ENCODE peak calls at places on chromosomes 3 and 15, in seven cellular contexts. A is HFF-Myc, R is H1, J is tibial artery, W is epithelial cell of esophagus, B is neural progenitor cell, C is uterus. M is an unnamed sample.

GRCh38 chr3:149621218-149622005 is 36.4 kb downstream of the WWTR1 start:
- DNase-seq in B (no peak), C (no peak), A (peak), R (no peak), W (peak), J (no peak), M (peak)

GRCh38 chr3:188747487-188747886 is 424.3 kb upstream of the TPRG1 start:
- DNase-seq in B (no peak), J (no peak), W (no peak), R (no peak), C (no peak), A (no peak), M (peak)

GRCh38 chr15:63210151-63211051 is 21.0 kb downstream of the RAB8B start:
- DNase-seq in W (no peak), A (no peak), J (no peak), R (no peak), C (no peak), B (peak), M (no peak)

GRCh38 chr3:73073091-73073707 is 11.7 kb downstream of the EBLN2 start:
- DNase-seq in C (no peak), J (no peak), W (no peak), A (no peak), B (peak), R (no peak), M (no peak)

GRCh38 chr3:78177780-78178179 is 1137.9 kb downstream of the ROBO2 start:
- DNase-seq in C (no peak), J (no peak), B (no peak), R (no peak), W (peak), A (no peak), M (no peak)

GRCh38 chr3:55002416-55002930 is 74.6 kb upstream of the LRTM1 start:
- DNase-seq in R (no peak), B (no peak), J (no peak), C (no peak), W (no peak), A (no peak), M (no peak)

GRCh38 chr3:140316895-140317400 is 360.9 kb upstream of the TRIM42 start:
- DNase-seq in A (no peak), J (no peak), W (no peak), C (no peak), R (no peak), B (no peak), M (peak)

GRCh38 chr3:197325773-197326172 is 27.4 kb upstream of the DLG1 start:
- DNase-seq in W (no peak), C (no peak), J (no peak), R (no peak), B (no peak), A (no peak), M (no peak)

GRCh38 chr3:126263539-126263938 is 83.2 kb upstream of the ALDH1L1 start:
- DNase-seq in C (no peak), B (no peak), W (no peak), R (no peak), J (no peak), A (no peak), M (no peak)

GRCh38 chr3:18729671-18730070 is 304.5 kb upstream of the SATB1 start:
- DNase-seq in C (no peak), W (no peak), J (no peak), B (no peak), A (no peak), R (no peak), M (no peak)

GRCh38 chr3:117868766-117869165 is 1159.2 kb downstream of the TUSC7 start:
- DNase-seq in W (no peak), R (no peak), A (no peak), B (no peak), C (no peak), J (no peak), M (peak)

GRCh38 chr3:71532639-71533395 is 50.7 kb downstream of the FOXP1 start:
- DNase-seq in J (no peak), A (no peak), B (no peak), C (no peak), W (peak), R (no peak), M (no peak)

GRCh38 chr15:56038015-56038414 is 44.6 kb upstream of the NEDD4 start:
- DNase-seq in J (no peak), R (no peak), B (no peak), A (peak), C (no peak), W (peak), M (peak)

GRCh38 chr3:48215876-48216275 is 7.4 kb upstream of the CAMP start:
- DNase-seq in B (no peak), W (no peak), J (peak), A (no peak), R (no peak), C (peak), M (no peak)

GRCh38 chr3:59581000-59581399 is 531.2 kb upstream of the CFAP20DC start:
- DNase-seq in J (no peak), C (no peak), A (no peak), B (no peak), W (peak), R (no peak), M (no peak)

GRCh38 chr3:64214002-64214696 is 11.1 kb downstream of the PRICKLE2 start:
- DNase-seq in W (peak), J (peak), A (peak), B (no peak), C (peak), R (no peak), M (peak)

GRCh38 chr15:76994971-76995945 is at the start of gene PSTPIP1:
- DNase-seq in B (no peak), C (no peak), W (peak), R (no peak), J (peak), A (no peak), M (no peak)

GRCh38 chr3:126567696-126568438 is 9.1 kb upstream of the C3orf22 start:
- DNase-seq in C (no peak), W (no peak), A (no peak), R (no peak), B (peak), J (no peak), M (no peak)

GRCh38 chr3:34011171-34012101 is 213.0 kb downstream of the PDCD6IP start:
- DNase-seq in R (no peak), J (no peak), A (peak), B (peak), W (no peak), C (no peak), M (peak)

GRCh38 chr3:194003128-194004057 is 132.6 kb upstream of the HES1 start:
- DNase-seq in A (peak), W (peak), C (peak), B (peak), J (peak), R (peak), M (peak)

GRCh38 chr15:66905185-66905584 is 160.2 kb upstream of the SMAD3 start:
- DNase-seq in W (no peak), A (no peak), J (no peak), B (no peak), C (no peak), R (no peak), M (no peak)

GRCh38 chr15:66906660-66907059 is 158.7 kb upstream of the SMAD3 start:
- DNase-seq in B (no peak), J (no peak), W (no peak), A (no peak), C (no peak), R (no peak), M (no peak)

GRCh38 chr15:66907826-66908502 is 157.4 kb upstream of the SMAD3 start:
- DNase-seq in B (no peak), J (peak), A (no peak), W (no peak), R (no peak), C (no peak), M (no peak)

GRCh38 chr15:66908503-66909095 is 156.8 kb upstream of the SMAD3 start:
- DNase-seq in W (no peak), R (no peak), A (no peak), J (no peak), C (no peak), B (no peak), M (no peak)

DNA sequence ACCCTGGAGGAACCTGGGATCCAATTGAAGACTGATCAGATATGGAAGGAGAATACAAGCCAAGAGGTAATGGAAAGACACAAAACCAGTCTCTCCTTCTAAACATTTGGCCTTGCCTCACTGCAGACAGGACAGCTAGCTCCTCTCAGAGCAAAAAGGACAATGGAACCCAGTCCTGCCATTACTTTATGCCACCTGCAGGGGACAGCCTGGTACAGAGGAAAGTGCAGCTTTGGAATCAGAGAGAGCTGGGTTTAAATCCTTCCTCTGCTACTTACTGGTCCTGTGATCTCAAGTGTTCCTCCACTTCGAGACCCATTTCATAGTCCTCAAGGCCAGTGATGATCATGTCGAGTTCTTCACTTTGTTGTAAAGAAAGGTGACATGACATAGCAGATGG is 159.4 kb upstream of the SMAD3 start:
- DNase-seq in A (no peak), W (no peak), R (no peak), J (no peak), B (peak), C (no peak), M (no peak)
- TF ChIP-seq CTCF in A (peak), W (peak), R (peak), J (no peak), B (peak), C (no peak), M (peak)

DNA sequence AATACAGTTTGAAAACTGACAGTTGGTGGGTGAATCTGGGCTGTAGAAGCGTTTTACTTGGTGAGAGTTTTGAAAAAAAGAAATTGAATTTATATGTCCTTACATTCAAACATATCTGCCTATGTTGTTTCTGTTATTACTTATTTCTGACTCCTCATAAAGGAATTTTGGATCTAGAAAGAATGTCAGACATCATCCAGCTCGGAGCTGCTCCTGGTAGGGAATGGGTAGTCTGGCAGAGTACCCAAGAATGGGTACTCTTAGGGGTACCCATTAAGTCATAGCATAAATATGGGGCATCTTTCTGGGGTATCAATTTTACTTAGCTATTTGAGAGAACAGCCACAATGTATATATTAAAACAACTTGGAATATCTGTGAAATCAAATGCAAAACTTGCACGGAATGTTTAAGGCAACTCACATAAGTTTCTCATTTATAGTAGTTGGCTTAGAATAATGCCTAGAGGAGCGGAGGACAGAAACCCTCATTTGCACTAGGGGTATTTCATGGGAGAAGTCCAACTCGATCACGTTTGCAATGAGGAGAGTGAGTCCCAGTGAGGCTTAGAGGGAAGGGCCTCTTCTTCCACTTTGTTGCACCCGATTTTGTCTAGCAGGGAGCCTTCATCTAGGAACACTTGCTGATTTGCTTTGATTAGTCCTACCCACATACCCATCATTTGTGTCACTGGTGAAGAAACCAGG is 2.4 kb upstream of the LARP6 start:
- DNase-seq in R (no peak), B (no peak), A (no peak), W (no peak), J (no peak), C (no peak), M (peak)
- H3K4me3 ChIP-seq in R (no peak), B (no peak), A (peak), W (no peak), J (no peak), C (no peak), M (no peak)

DNA sequence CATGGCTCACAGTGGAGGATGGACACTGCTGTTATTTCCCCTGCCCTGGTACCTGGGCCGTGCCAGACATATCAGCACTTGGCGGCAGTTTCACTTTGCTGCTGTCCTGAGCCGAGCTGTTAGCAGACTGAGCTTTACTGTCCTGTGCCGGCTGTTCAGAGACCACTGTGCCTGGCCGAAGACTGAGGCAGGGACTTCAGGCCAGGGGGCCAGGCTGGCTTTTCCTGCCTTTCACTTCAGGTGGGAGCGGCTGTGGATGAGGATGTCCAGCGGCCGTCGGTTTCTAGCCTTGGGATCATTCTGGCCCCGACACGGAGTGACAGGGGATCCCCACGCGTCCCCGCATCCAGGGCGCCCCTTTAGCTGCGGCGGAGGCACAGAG is 1.0 kb downstream of the ATP10A start:
- DNase-seq in J (peak), B (no peak), A (no peak), C (no peak), R (no peak), W (no peak), M (no peak)
- TF ChIP-seq CTCF in J (no peak), B (no peak), A (no peak), C (no peak), R (no peak), W (no peak), M (no peak)

DNA sequence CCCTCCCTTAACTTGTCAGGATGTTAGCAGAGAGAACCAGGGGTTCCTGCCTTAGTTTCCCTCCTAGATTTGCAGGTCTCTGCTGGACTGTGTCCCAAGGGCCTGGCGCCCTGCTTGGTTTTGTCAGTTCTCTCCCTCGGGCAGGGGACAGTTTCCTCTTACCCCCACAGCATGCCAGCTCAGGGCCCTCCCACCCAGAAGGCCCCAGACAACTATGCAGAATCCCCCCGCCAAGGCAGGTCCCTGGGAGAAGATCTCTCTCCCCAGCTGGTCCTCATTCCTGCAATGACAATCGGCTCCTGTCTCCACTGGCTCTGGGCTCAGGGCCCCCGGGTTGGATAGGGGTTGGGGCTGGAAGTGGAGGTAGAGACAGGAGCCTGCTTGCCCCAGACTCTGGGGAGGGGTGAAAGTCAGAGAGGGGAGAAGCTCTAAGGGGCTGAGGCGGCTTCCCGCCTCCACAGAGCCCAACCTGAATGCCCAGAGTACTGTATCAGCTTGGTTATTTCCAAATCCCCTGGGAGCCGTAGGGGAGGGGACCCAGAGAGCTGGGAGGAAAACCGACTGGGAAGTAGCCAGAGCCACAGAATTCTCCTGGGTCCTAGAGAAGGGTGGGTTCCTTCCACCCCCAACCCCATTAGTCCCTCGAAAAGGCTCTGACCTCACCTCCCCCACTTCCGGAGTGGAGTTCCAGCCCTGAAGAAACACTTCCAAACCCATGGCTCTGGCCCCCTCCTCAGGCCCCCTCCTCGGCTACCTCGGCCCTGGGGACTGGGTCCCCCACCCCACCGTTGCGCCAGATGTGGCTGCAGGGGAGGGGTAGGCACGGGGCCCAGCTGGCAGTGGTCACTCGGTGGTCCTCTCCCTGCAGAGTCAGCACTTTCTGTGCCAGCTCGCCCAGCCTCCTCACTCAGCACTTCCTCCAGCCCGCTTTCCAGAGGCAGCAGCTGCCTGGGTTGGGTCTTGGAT is 3.8 kb upstream of the LOXL1 start:
- DNase-seq in W (no peak), B (peak), J (peak), C (no peak), A (no peak), R (no peak), M (peak)
- H3K4me3 ChIP-seq in W (no peak), B (peak), J (peak), C (no peak), A (peak), R (peak), M (no peak)

GRCh38 chr15:59394166-59394661 is 21.5 kb upstream of the MYO1E start:
- DNase-seq in B (no peak), A (no peak), J (no peak), R (no peak), C (no peak), W (peak), M (peak)

GRCh38 chr15:59399465-59400102 is 26.9 kb upstream of the MYO1E start:
- DNase-seq in A (no peak), C (no peak), R (no peak), W (no peak), B (no peak), J (no peak), M (no peak)

GRCh38 chr15:59396211-59396610 is 23.5 kb upstream of the MYO1E start:
- DNase-seq in W (peak), A (no peak), C (no peak), R (no peak), J (no peak), B (no peak), M (peak)

GRCh38 chr15:59398220-59398619 is 25.5 kb upstream of the MYO1E start:
- DNase-seq in J (no peak), A (no peak), R (no peak), B (no peak), W (no peak), C (no peak), M (no peak)

GRCh38 chr15:59396660-59397059 is 24.0 kb upstream of the MYO1E start:
- DNase-seq in C (no peak), A (no peak), W (no peak), B (no peak), R (no peak), J (no peak), M (no peak)
- TF ChIP-seq CTCF in C (no peak), A (no peak), W (no peak), B (no peak), R (peak), J (no peak), M (no peak)

GRCh38 chr15:78509726-78510312 is 2.4 kb downstream of the HYKK start:
- DNase-seq in R (no peak), B (no peak), W (no peak), A (no peak), J (no peak), C (no peak), M (no peak)

GRCh38 chr15:78506971-78507830 is at the start of gene HYKK:
- DNase-seq in A (peak), C (peak), R (peak), B (peak), J (peak), W (peak), M (peak)

GRCh38 chr15:78507831-78508160 is 419 bp downstream of the HYKK start:
- DNase-seq in B (no peak), W (no peak), C (no peak), A (no peak), R (peak), J (peak), M (no peak)

GRCh38 chr15:78502641-78503040 is 4.7 kb upstream of the HYKK start:
- DNase-seq in C (no peak), R (no peak), B (no peak), W (no peak), J (no peak), A (no peak), M (no peak)

DNA sequence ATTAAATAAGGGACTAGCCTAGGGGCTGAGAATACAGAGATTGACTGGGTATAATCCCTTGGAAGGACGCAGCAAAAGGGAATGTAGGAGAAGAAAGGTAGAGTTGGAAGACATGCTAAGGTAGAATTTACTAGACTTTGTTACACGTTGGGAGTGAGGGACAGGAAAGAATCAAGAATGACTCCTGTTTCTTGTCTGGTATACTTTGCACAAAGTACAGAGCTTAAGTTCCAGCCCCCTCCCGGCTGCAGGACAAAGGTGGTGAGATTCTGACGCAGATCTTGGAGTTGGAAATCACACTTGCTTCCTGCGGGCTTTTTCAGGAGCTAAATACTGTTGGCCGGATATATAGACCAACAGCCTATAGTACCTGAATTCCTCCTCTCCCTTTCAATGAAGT is 895 bp downstream of the HYKK start:
- DNase-seq in R (no peak), A (no peak), B (peak), C (no peak), W (no peak), J (no peak), M (no peak)
- H3K4me3 ChIP-seq in R (peak), A (peak), B (peak), C (peak), W (peak), J (peak), M (peak)

GRCh38 chr3:81237193-81237592 is 524.3 kb downstream of the GBE1 start:
- DNase-seq in J (no peak), W (no peak), R (no peak), B (no peak), A (no peak), C (no peak), M (no peak)
- TF ChIP-seq CTCF in J (no peak), W (no peak), R (no peak), B (no peak), A (no peak), C (no peak), M (no peak)

GRCh38 chr3:165716592-165716991 is 120.6 kb downstream of the BCHE start:
- DNase-seq in B (no peak), J (no peak), A (no peak), C (no peak), R (no peak), W (no peak), M (no peak)
- H3K4me3 ChIP-seq in B (no peak), J (no peak), A (no peak), C (no peak), R (no peak), W (no peak), M (no peak)

M was measured in fibroblast of mammary gland.